ENCODE peak calls at places on chromosomes 16 and 17, in four cellular contexts. N, Q, S and C are unnamed samples.

GRCh38 chr16:28609631-28610594 is at the start of gene SULT1A1:
- DNase-seq in S (no peak), N (peak), Q (peak), C (no peak)

GRCh38 chr16:13041646-13042045 is 140.2 kb downstream of the SHISA9 start:
- DNase-seq in S (no peak), N (no peak), Q (no peak), C (no peak)

GRCh38 chr17:17710355-17710727 is 29.1 kb downstream of the RAI1 start:
- DNase-seq in S (no peak), N (no peak), Q (no peak), C (no peak)

GRCh38 chr17:2899911-2900310 is 103.7 kb downstream of the RAP1GAP2 start:
- DNase-seq in Q (no peak), S (no peak), N (no peak), C (no peak)

GRCh38 chr16:49352923-49353322 is 20.7 kb upstream of the C16orf78 start:
- DNase-seq in Q (peak), S (no peak), N (peak), C (peak)

GRCh38 chr17:17648762-17649161 is 32.5 kb upstream of the RAI1 start:
- DNase-seq in Q (no peak), S (no peak), N (no peak), C (no peak)

GRCh38 chr17:50361561-50362480 is 11.2 kb downstream of the MRPL27 start:
- DNase-seq in S (peak), N (peak), Q (peak), C (peak)

GRCh38 chr16:68086336-68086821 is 1.2 kb downstream of the NFATC3 start:
- DNase-seq in S (no peak), N (no peak), Q (peak), C (peak)

GRCh38 chr16:69176033-69176780 is 10.8 kb upstream of the SNTB2 start:
- DNase-seq in S (no peak), N (no peak), Q (no peak), C (no peak)

GRCh38 chr17:39132192-39132600 is 19.2 kb downstream of the PLXDC1 start:
- DNase-seq in S (no peak), N (peak), Q (no peak), C (no peak)
- TF ChIP-seq PHF8 in S (no peak), N (no peak), Q (no peak), C (no peak)

GRCh38 chr17:6361733-6362132 is 73.2 kb downstream of the AIPL1 start:
- DNase-seq in S (no peak), N (peak), Q (no peak), C (no peak)
- TF ChIP-seq PHF8 in S (no peak), N (no peak), Q (no peak), C (no peak)

GRCh38 chr17:14201087-14201486 is 35.6 kb downstream of the CDRT15 start:
- DNase-seq in Q (no peak), N (no peak), S (no peak), C (no peak)
- TF ChIP-seq PHF8 in Q (no peak), N (no peak), S (no peak), C (no peak)

DNA sequence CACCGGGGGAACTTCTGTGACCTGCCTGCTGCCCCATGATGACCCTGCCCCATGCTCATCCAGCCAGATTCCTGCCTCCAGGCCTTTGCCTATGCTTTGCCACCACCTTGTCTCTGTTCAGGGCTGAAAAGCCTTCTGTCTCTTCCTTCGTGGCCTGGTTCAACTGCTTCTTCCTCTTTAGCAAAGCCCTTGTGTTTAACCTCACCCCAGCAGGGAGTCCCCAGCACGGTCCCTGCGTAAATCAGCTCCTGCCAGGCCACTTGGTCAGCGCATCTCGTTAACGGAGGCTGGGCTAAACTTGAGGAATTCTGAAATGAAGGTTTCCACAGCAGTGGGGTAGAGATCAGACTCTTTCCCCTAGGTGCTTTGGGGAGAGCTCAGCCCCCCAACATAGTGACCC is 16.1 kb upstream of the KCNJ12 start:
- DNase-seq in S (no peak), N (no peak), Q (no peak), C (no peak)
- TF ChIP-seq PHF8 in S (no peak), N (no peak), Q (no peak), C (no peak)

GRCh38 chr17:73650147-73650546 is 5.9 kb upstream of the SDK2 start:
- DNase-seq in S (no peak), Q (no peak), N (no peak), C (no peak)
- TF ChIP-seq PHF8 in S (no peak), Q (no peak), N (no peak), C (no peak)

DNA sequence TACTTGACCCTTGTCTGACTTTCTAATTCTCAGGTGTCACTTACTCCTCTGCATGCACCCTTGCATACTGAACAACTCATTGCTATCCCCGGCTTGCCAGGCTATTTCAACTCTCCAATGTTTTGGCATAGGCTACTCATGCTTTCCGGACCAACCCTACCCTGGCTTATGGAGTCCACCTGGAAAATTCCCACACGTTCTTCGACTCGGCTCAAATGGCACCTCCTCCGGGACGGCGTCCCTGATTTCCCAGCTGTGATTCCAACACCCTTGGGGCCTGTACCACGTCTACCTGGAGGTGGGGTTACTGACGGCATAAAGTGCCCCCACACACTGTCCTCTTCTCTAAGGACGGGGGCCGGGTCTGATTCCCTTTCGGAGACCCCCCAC is 518 bp downstream of the SMYD4 start:
- DNase-seq in Q (peak), S (no peak), N (no peak), C (no peak)
- TF ChIP-seq PHF8 in Q (no peak), S (no peak), N (no peak), C (no peak)

DNA sequence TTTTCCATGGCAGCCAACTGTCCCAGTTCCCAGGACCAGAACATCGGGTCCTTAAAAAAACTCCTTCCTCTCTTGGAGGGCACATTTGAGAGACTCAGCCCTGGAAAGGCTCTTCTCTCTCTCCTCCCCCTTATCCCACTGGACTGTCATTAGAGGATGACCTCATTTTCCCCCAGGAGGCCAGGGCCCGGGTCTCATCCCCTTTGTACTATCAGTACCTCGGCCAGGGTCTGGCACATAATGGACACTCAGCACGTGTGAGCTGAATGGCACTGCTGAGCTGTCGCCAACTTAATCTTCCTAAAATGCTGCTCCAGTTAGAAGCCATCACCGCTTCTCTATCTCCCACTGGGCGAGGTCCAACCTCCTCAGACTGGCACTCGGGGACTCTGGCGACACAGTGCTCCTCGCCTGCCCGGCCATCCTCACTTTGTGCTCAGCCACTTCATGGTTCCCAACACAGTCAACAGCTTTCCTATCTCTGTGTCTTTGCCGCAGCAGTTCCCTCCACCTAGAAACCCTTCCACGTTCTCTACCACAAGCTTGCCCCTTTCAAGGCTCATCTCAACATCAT is 3.6 kb upstream of the RHBDL3 start:
- DNase-seq in Q (no peak), N (no peak), S (no peak), C (no peak)
- TF ChIP-seq PHF8 in Q (no peak), N (no peak), S (no peak), C (no peak)